ENCODE peak calls at places on chromosome 1, in eight cellular contexts. Y is PC-3, T is lower lobe of right lung, B is psoas muscle, H is K562, O is breast epithelium, C is stomach, E is IMR-90. F is an unnamed sample. For H3K4me1, the result is how much of the 10 kb centered on the place peaks cover.

GRCh38 chr1:173430707-173431662 is 46.1 kb upstream of the PRDX6 start:
- DNase-seq in E (peak), T (peak), C (peak), B (peak), H (peak), O (peak), Y (peak), F (peak)

GRCh38 chr1:25695066-25695990 is 78.7 kb downstream of the MAN1C1 start:
- DNase-seq in E (peak), H (peak), B (peak), C (peak), O (peak), T (peak), Y (no peak), F (peak)

GRCh38 chr1:4425892-4426291 is 228.5 kb upstream of the AJAP1 start:
- DNase-seq in T (no peak), O (no peak), H (peak), C (no peak), Y (no peak), B (no peak), E (no peak), F (no peak)

GRCh38 chr1:187051618-187052232 is 223.0 kb downstream of the PLA2G4A start:
- DNase-seq in E (peak), H (peak), B (no peak), C (no peak), O (no peak), Y (peak), T (no peak), F (no peak)

GRCh38 chr1:202588644-202589189 is 121.5 kb downstream of the SYT2 start:
- DNase-seq in C (no peak), O (no peak), H (no peak), B (no peak), T (no peak), E (no peak), Y (peak), F (no peak)

GRCh38 chr1:170634293-170634692 is 29.6 kb upstream of the PRRX1 start:
- DNase-seq in E (peak), H (no peak), Y (peak), C (no peak), B (no peak), O (no peak), T (no peak), F (no peak)

GRCh38 chr1:19811206-19811851 is 3.8 kb downstream of the RNF186 start:
- DNase-seq in H (peak), Y (peak), O (no peak), C (peak), B (peak), E (peak), T (peak), F (peak)

GRCh38 chr1:245823408-245824147 is 668.8 kb downstream of the KIF26B start:
- DNase-seq in O (no peak), B (no peak), Y (peak), E (no peak), H (no peak), T (no peak), C (no peak), F (no peak)

GRCh38 chr1:172845371-172845770 is 186.5 kb downstream of the FASLG start:
- DNase-seq in Y (no peak), E (peak), C (no peak), O (no peak), B (no peak), T (no peak), H (no peak), F (no peak)

GRCh38 chr1:54596756-54597155 is 26.6 kb downstream of the FAM151A start:
- DNase-seq in Y (no peak), B (no peak), H (no peak), O (no peak), C (no peak), E (no peak), T (no peak), F (no peak)

GRCh38 chr1:223344491-223344890 is 19.5 kb downstream of the SUSD4 start:
- DNase-seq in O (no peak), E (no peak), C (peak), T (no peak), Y (no peak), B (no peak), H (no peak), F (no peak)

GRCh38 chr1:118483245-118484006 is 298.4 kb upstream of the SPAG17 start:
- DNase-seq in C (no peak), T (peak), Y (no peak), B (no peak), O (no peak), H (no peak), E (no peak), F (no peak)

GRCh38 chr1:206050655-206051235 is 2.2 kb upstream of the RHEX start:
- DNase-seq in T (no peak), B (no peak), C (no peak), E (peak), H (no peak), Y (peak), O (no peak), F (peak)

GRCh38 chr1:113088972-113089371 is 16.0 kb downstream of the LRIG2 start:
- DNase-seq in C (no peak), H (no peak), B (no peak), O (no peak), E (no peak), Y (no peak), T (no peak), F (no peak)

GRCh38 chr1:177927021-177927596 is 42.7 kb downstream of the SEC16B start:
- DNase-seq in O (no peak), E (peak), B (no peak), H (no peak), T (no peak), Y (peak), C (no peak), F (no peak)

GRCh38 chr1:177926201-177926600 is 43.7 kb downstream of the SEC16B start:
- DNase-seq in E (peak), O (no peak), B (no peak), T (no peak), Y (peak), C (no peak), H (no peak), F (no peak)

GRCh38 chr1:177932123-177932522 is 37.7 kb downstream of the SEC16B start:
- DNase-seq in Y (no peak), B (no peak), H (no peak), O (no peak), T (no peak), E (no peak), C (no peak), F (no peak)

GRCh38 chr1:177925006-177925405 is 44.9 kb downstream of the SEC16B start:
- DNase-seq in C (no peak), Y (no peak), T (no peak), H (no peak), E (peak), O (no peak), B (no peak), F (no peak)

DNA sequence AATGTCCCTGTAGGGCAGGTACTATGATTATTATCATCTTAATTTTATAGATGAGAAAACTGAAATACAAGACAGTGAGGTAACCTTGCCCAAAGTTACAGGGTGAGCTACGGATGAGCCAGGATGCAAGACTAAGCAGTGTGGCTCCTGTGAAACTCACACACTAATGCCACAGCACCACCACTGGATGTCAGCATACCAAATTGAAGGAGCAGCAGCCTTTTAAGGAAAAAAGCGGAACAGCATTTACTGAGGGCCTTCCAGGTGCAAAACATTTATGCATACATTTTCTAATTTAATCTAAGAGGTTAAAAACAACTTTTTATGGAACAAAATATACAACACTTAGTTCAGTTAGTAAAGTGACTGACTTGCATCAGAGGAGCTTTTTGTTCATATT is 41.7 kb downstream of the SEC16B start:
- DNase-seq in H (no peak), O (no peak), B (no peak), C (no peak), T (no peak), E (peak), Y (peak), F (no peak)
- TF ChIP-seq CTCF in H (no peak), O (no peak), B (no peak), C (no peak), T (no peak), E (peak), Y (peak), F (no peak)

GRCh38 chr1:41890841-41891311 is 27.8 kb downstream of the HIVEP3 start:
- DNase-seq in O (peak), Y (no peak), T (no peak), C (peak), B (peak), E (peak), H (no peak), F (peak)

GRCh38 chr1:41889506-41890414 is 29.0 kb downstream of the HIVEP3 start:
- DNase-seq in C (no peak), H (no peak), T (no peak), O (no peak), E (no peak), B (no peak), Y (no peak), F (no peak)

GRCh38 chr1:41892211-41892840 is 26.4 kb downstream of the HIVEP3 start:
- DNase-seq in B (no peak), T (no peak), C (no peak), H (no peak), E (no peak), O (no peak), Y (no peak), F (no peak)

GRCh38 chr1:41888756-41889155 is 30.0 kb downstream of the HIVEP3 start:
- DNase-seq in H (no peak), E (no peak), Y (no peak), C (no peak), O (no peak), B (no peak), T (no peak), F (no peak)

DNA sequence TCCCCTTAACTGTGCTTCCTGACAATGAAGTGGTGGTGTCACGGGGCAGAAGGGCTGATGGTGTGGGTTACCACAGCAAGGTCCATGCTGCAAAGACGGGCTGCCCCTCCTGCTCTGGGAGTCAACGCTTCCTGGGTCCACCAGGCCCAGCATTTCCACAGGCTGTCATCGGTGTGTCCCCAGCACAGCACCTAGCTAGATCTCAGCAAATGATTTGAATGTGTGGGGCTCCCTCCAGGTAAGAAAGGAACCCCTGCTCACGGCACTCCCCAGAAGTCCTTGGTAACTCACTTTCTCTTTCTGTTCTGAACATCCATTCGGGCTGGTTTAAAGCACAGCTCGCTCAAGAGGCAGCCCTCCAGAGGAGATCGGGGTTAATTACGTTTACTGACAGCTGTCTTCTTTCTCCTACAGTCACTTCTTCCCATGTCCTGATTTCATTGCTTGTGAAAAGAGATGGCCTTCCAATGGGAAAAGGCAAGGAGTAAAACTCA is 27.3 kb downstream of the HIVEP3 start:
- DNase-seq in C (peak), O (no peak), E (peak), H (no peak), B (no peak), Y (no peak), T (peak), F (peak)
- H3K27ac ChIP-seq in C (peak), O (peak), E (peak), H (no peak), B (peak), Y (no peak), T (peak), F (peak)

GRCh38 chr1:224884428-224884827 is 45.0 kb upstream of the DNAH14 start:
- DNase-seq in C (no peak), Y (peak), O (no peak), E (peak), T (no peak), H (no peak), B (no peak), F (no peak)
- H3K4me1 ChIP-seq in C (under half), Y (under half), O (under half), E (under half), T (under half), H (under half), B (under half), F (under half)

GRCh38 chr1:53473463-53473862 is 14.3 kb downstream of the DMRTB1 start:
- DNase-seq in T (no peak), C (no peak), H (peak), O (no peak), E (peak), Y (peak), B (no peak), F (no peak)
- TF ChIP-seq CTCF in T (no peak), C (no peak), H (no peak), O (no peak), E (peak), Y (peak), B (no peak), F (no peak)

DNA sequence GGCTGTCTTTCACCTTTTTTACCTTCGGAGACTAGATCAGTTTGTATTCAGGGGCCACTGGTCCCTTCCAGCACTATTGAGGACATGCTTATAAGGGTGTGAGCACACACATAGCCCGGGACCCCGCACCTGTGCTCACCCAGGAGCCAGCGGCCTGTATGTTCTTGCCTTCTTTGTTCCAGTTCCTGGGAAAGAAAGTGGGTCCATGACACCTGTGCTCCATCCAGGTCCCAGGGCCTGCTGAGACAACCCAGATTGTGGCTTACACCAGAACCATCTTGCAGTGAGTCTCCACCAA is 207.8 kb downstream of the TOMM20 start:
- DNase-seq in C (no peak), Y (no peak), B (no peak), E (no peak), H (no peak), O (no peak), T (no peak), F (no peak)
- H3K27ac ChIP-seq in C (peak), Y (no peak), B (peak), E (peak), H (no peak), O (peak), T (peak), F (peak)

DNA sequence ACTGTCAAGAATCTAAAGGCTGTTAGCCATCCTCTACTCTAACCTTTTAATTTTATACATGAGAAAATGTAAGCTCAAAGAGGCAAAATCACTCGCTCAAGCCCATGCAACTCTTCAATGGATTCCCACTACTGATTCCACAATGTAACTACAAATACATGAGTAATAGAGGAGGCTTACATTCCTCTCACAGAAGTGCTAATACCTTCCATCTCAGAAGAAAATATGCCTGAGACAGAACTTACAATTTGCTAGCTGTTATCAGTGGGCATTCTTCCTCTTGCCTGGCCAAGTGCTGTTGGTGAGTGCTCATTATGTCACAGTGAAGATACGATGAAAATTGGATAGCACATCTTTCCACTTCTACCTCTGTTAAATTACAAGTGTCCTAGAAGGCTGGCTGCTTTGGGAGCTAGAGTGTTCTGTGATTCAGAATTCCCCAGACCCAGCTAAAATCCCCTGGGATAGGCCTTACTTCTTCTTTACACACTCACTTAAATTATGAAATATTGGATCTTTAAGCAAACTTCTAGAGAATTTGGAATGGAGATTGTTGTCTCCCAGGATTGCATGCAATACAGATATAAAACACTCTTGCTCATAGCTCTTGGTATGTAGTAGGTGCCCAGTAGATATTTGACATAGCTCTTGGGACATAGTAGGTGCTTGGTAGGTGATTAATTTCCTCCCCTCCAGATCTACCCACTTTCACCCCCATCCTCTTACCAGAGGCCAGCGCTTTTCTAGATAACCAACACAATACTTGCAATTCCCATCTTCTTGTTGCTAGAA is 24.1 kb downstream of the BCL9 start:
- DNase-seq in Y (no peak), E (no peak), C (no peak), O (no peak), H (no peak), B (no peak), T (no peak), F (no peak)
- H3K4me1 ChIP-seq in Y (under half), E (under half), C (under half), O (under half), H (under half), B (under half), T (under half), F (under half)

DNA sequence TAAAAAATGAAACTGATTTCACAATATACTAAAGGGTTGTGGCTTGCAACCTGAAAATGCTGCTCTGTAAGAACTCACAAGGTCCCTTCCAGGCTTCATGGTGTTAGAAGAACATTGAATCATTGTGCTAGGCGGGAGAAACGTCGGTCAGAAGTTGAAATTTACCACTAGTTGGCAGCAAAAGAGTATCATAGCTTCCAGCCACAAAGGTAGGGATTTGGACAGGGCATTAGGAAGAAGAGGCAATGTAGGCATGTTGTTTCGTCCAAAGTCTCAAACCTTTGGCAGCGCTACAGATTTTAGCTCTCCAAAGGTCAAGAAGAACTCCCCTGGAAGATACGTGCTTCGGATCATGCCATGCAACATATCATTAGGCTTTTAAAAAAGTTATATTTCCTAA is 62.5 kb upstream of the ZP4 start:
- DNase-seq in C (no peak), H (no peak), T (no peak), O (no peak), B (no peak), Y (peak), E (no peak), F (no peak)
- TF ChIP-seq CTCF in C (no peak), H (no peak), T (no peak), O (no peak), B (no peak), Y (peak), E (no peak), F (no peak)

GRCh38 chr1:226711976-226712778 is 26.9 kb downstream of the ITPKB start:
- DNase-seq in E (no peak), B (no peak), H (no peak), Y (no peak), C (no peak), T (no peak), O (no peak), F (no peak)
- H3K27ac ChIP-seq in E (no peak), B (no peak), H (no peak), Y (no peak), C (peak), T (no peak), O (peak), F (peak)

GRCh38 chr1:8015036-8015808 is 10.9 kb downstream of the ERRFI1 start:
- DNase-seq in T (no peak), C (no peak), E (peak), Y (peak), B (no peak), H (peak), O (no peak), F (peak)
- H3K4me1 ChIP-seq in T (half or more), C (under half), E (under half), Y (half or more), B (half or more), H (under half), O (under half), F (half or more)

F was measured in thyroid gland.